ENCODE peak calls at places on chromosome 4, in five cellular contexts. Y, O, A, F and Q are unnamed samples.

GRCh38 chr4:70564033-70564432 is 28.0 kb upstream of the AMBN start:
- DNase-seq in A (peak), O (no peak), Y (no peak), F (no peak), Q (no peak)

GRCh38 chr4:48939785-48940184 is 33.2 kb upstream of the OCIAD2 start:
- DNase-seq in O (no peak), Y (no peak), A (no peak), F (no peak), Q (no peak)

GRCh38 chr4:100823066-100823992 is 305.5 kb upstream of the EMCN start:
- DNase-seq in Y (no peak), A (no peak), O (no peak), F (no peak), Q (no peak)

GRCh38 chr4:173990879-173991231 is 292.6 kb downstream of the FBXO8 start:
- DNase-seq in Y (no peak), A (peak), F (no peak), O (no peak), Q (no peak)

GRCh38 chr4:1096841-1097240 is 16.5 kb downstream of the RNF212 start:
- DNase-seq in Y (no peak), O (no peak), F (no peak), A (no peak), Q (no peak)

GRCh38 chr4:40334591-40335507 is at the start of gene CHRNA9:
- DNase-seq in A (no peak), F (no peak), O (no peak), Y (no peak), Q (no peak)

GRCh38 chr4:185210102-185210981 is 944 bp downstream of the SNX25 start:
- DNase-seq in Y (peak), O (peak), F (peak), A (no peak), Q (peak)

GRCh38 chr4:108171541-108172230 is 3.0 kb upstream of the LEF1 start:
- DNase-seq in F (no peak), O (peak), Y (peak), A (no peak), Q (peak)

GRCh38 chr4:53043900-53044650 is 182.0 kb downstream of the RASL11B start:
- DNase-seq in F (no peak), O (no peak), Y (no peak), A (no peak), Q (no peak)

GRCh38 chr4:142383800-142384470 is 462.2 kb downstream of the INPP4B start:
- DNase-seq in O (no peak), Y (no peak), F (no peak), A (no peak), Q (no peak)

GRCh38 chr4:103719320-103720204 is at the start of gene TACR3:
- DNase-seq in A (peak), O (peak), F (no peak), Y (no peak), Q (no peak)

GRCh38 chr4:72631296-72631695 is 62.3 kb upstream of the ADAMTS3 start:
- DNase-seq in F (peak), Y (no peak), A (no peak), O (no peak), Q (no peak)

GRCh38 chr4:85591361-85592098 is 116.6 kb downstream of the ARHGAP24 start:
- DNase-seq in A (no peak), F (no peak), O (no peak), Y (no peak), Q (no peak)

GRCh38 chr4:7295201-7295916 is 103.0 kb downstream of the SORCS2 start:
- DNase-seq in F (peak), A (no peak), O (peak), Y (no peak), Q (no peak)

GRCh38 chr4:56123051-56123450 is 174.3 kb downstream of the CEP135 start:
- DNase-seq in O (no peak), Y (no peak), A (no peak), F (no peak), Q (no peak)

GRCh38 chr4:6093671-6094070 is 75.4 kb upstream of the C4orf50 start:
- DNase-seq in O (no peak), F (no peak), A (no peak), Y (no peak), Q (no peak)

GRCh38 chr4:103718993-103719319 is 829 bp downstream of the TACR3 start:
- DNase-seq in O (no peak), A (peak), F (no peak), Y (no peak), Q (no peak)

GRCh38 chr4:23333556-23333945 is 556.3 kb downstream of the PPARGC1A start:
- DNase-seq in A (no peak), F (no peak), Y (no peak), O (no peak), Q (no peak)

GRCh38 chr4:83629945-83630684 is 94.2 kb downstream of the GPAT3 start:
- DNase-seq in O (no peak), F (no peak), Y (no peak), A (no peak), Q (no peak)

GRCh38 chr4:134018845-134019244 is 182.7 kb downstream of the PABPC4L start:
- DNase-seq in O (no peak), A (no peak), Y (no peak), F (no peak), Q (no peak)